ENCODE peak calls at places on chromosomes 7 and 10, in nine cellular contexts. One of them, this sample, is unnamed.

GRCh38 chr7:155746188-155746587 is 66.1 kb downstream of the SHH start:
- DNase-seq in skeletal muscle cell: no peak
- DNase-seq in brain microvascular endothelial cell: no peak
- DNase-seq in stimulated activated CD8-positive, alpha-beta memory T cell treated with anti-CD3 and anti-CD28 coated beads, Interleukin-7, amount 100 ng/mL, for 4 hours: no peak
- DNase-seq in hippocampal formation: no peak
- DNase-seq in hypothalamus: no peak
- DNase-seq in dermis microvascular lymphatic vessel endothelial cell: no peak
- DNase-seq in D341Med: no peak
- DNase-seq in A172: no peak
- DNase-seq in this sample: no peak

GRCh38 chr7:148882668-148883232 is 1.3 kb downstream of the EZH2 start:
- DNase-seq in skeletal muscle cell: no peak
- DNase-seq in brain microvascular endothelial cell: no peak
- DNase-seq in stimulated activated CD8-positive, alpha-beta memory T cell treated with anti-CD3 and anti-CD28 coated beads, Interleukin-7, amount 100 ng/mL, for 4 hours: no peak
- DNase-seq in hippocampal formation: no peak
- DNase-seq in hypothalamus: no peak
- DNase-seq in dermis microvascular lymphatic vessel endothelial cell: peak; percentile 18
- DNase-seq in D341Med: no peak
- DNase-seq in A172: peak; percentile 9
- DNase-seq in this sample: no peak

GRCh38 chr10:124996854-124997215 is 54.9 kb downstream of the ZRANB1 start:
- DNase-seq in skeletal muscle cell: no peak
- DNase-seq in brain microvascular endothelial cell: no peak
- DNase-seq in stimulated activated CD8-positive, alpha-beta memory T cell treated with anti-CD3 and anti-CD28 coated beads, Interleukin-7, amount 100 ng/mL, for 4 hours: no peak
- DNase-seq in hippocampal formation: no peak
- DNase-seq in hypothalamus: no peak
- DNase-seq in dermis microvascular lymphatic vessel endothelial cell: no peak
- DNase-seq in D341Med: no peak
- DNase-seq in A172: no peak
- DNase-seq in this sample: no peak

GRCh38 chr10:8787649-8788048 is 733.2 kb downstream of the GATA3 start:
- DNase-seq in skeletal muscle cell: no peak
- DNase-seq in brain microvascular endothelial cell: no peak
- DNase-seq in stimulated activated CD8-positive, alpha-beta memory T cell treated with anti-CD3 and anti-CD28 coated beads, Interleukin-7, amount 100 ng/mL, for 4 hours: no peak
- DNase-seq in hippocampal formation: no peak
- DNase-seq in hypothalamus: no peak
- DNase-seq in dermis microvascular lymphatic vessel endothelial cell: no peak
- DNase-seq in D341Med: no peak
- DNase-seq in A172: no peak
- DNase-seq in this sample: no peak

GRCh38 chr7:76071316-76072242 is 23.7 kb downstream of the MDH2 start:
- DNase-seq in skeletal muscle cell: no peak
- DNase-seq in brain microvascular endothelial cell: no peak
- DNase-seq in stimulated activated CD8-positive, alpha-beta memory T cell treated with anti-CD3 and anti-CD28 coated beads, Interleukin-7, amount 100 ng/mL, for 4 hours: no peak
- DNase-seq in hippocampal formation: no peak
- DNase-seq in hypothalamus: no peak
- DNase-seq in dermis microvascular lymphatic vessel endothelial cell: no peak
- DNase-seq in D341Med: no peak
- DNase-seq in A172: no peak
- DNase-seq in this sample: no peak

GRCh38 chr7:50502947-50503346 is 52.8 kb upstream of the FIGNL1 start:
- DNase-seq in skeletal muscle cell: no peak
- DNase-seq in brain microvascular endothelial cell: no peak
- DNase-seq in stimulated activated CD8-positive, alpha-beta memory T cell treated with anti-CD3 and anti-CD28 coated beads, Interleukin-7, amount 100 ng/mL, for 4 hours: no peak
- DNase-seq in hippocampal formation: no peak
- DNase-seq in hypothalamus: no peak
- DNase-seq in dermis microvascular lymphatic vessel endothelial cell: no peak
- DNase-seq in D341Med: no peak
- DNase-seq in A172: no peak
- DNase-seq in this sample: no peak

GRCh38 chr7:27147211-27148030 is at the start of gene HOXA6:
- DNase-seq in skeletal muscle cell: no peak
- DNase-seq in brain microvascular endothelial cell: no peak
- DNase-seq in stimulated activated CD8-positive, alpha-beta memory T cell treated with anti-CD3 and anti-CD28 coated beads, Interleukin-7, amount 100 ng/mL, for 4 hours: no peak
- DNase-seq in hippocampal formation: no peak
- DNase-seq in hypothalamus: no peak
- DNase-seq in dermis microvascular lymphatic vessel endothelial cell: peak; percentile 62
- DNase-seq in D341Med: peak; percentile 37
- DNase-seq in A172: no peak
- DNase-seq in this sample: no peak

GRCh38 chr7:81574723-81575326 is 195.0 kb downstream of the HGF start:
- DNase-seq in skeletal muscle cell: no peak
- DNase-seq in brain microvascular endothelial cell: peak; percentile 66
- DNase-seq in stimulated activated CD8-positive, alpha-beta memory T cell treated with anti-CD3 and anti-CD28 coated beads, Interleukin-7, amount 100 ng/mL, for 4 hours: no peak
- DNase-seq in hippocampal formation: no peak
- DNase-seq in hypothalamus: no peak
- DNase-seq in dermis microvascular lymphatic vessel endothelial cell: no peak
- DNase-seq in D341Med: no peak
- DNase-seq in A172: no peak
- DNase-seq in this sample: no peak

GRCh38 chr10:97780991-97781540 is 9.3 kb upstream of the SFRP5 start:
- DNase-seq in skeletal muscle cell: no peak
- DNase-seq in brain microvascular endothelial cell: no peak
- DNase-seq in stimulated activated CD8-positive, alpha-beta memory T cell treated with anti-CD3 and anti-CD28 coated beads, Interleukin-7, amount 100 ng/mL, for 4 hours: no peak
- DNase-seq in hippocampal formation: no peak
- DNase-seq in hypothalamus: no peak
- DNase-seq in dermis microvascular lymphatic vessel endothelial cell: no peak
- DNase-seq in D341Med: no peak
- DNase-seq in A172: no peak
- DNase-seq in this sample: no peak

GRCh38 chr10:50946991-50947781 is 61.8 kb upstream of the A1CF start:
- DNase-seq in skeletal muscle cell: no peak
- DNase-seq in brain microvascular endothelial cell: peak; percentile 47
- DNase-seq in stimulated activated CD8-positive, alpha-beta memory T cell treated with anti-CD3 and anti-CD28 coated beads, Interleukin-7, amount 100 ng/mL, for 4 hours: no peak
- DNase-seq in hippocampal formation: no peak
- DNase-seq in hypothalamus: no peak
- DNase-seq in dermis microvascular lymphatic vessel endothelial cell: no peak
- DNase-seq in D341Med: no peak
- DNase-seq in A172: no peak
- DNase-seq in this sample: no peak

GRCh38 chr10:94225589-94225988 is 137.2 kb downstream of the NOC3L start:
- DNase-seq in skeletal muscle cell: no peak
- DNase-seq in brain microvascular endothelial cell: no peak
- DNase-seq in stimulated activated CD8-positive, alpha-beta memory T cell treated with anti-CD3 and anti-CD28 coated beads, Interleukin-7, amount 100 ng/mL, for 4 hours: no peak
- DNase-seq in hippocampal formation: no peak
- DNase-seq in hypothalamus: no peak
- DNase-seq in dermis microvascular lymphatic vessel endothelial cell: peak; percentile 54
- DNase-seq in D341Med: no peak
- DNase-seq in A172: peak; percentile 8
- DNase-seq in this sample: no peak

GRCh38 chr7:106583133-106583532 is 77.8 kb downstream of the CCDC71L start:
- DNase-seq in skeletal muscle cell: peak; percentile 67
- DNase-seq in brain microvascular endothelial cell: no peak
- DNase-seq in stimulated activated CD8-positive, alpha-beta memory T cell treated with anti-CD3 and anti-CD28 coated beads, Interleukin-7, amount 100 ng/mL, for 4 hours: no peak
- DNase-seq in hippocampal formation: no peak
- DNase-seq in hypothalamus: no peak
- DNase-seq in dermis microvascular lymphatic vessel endothelial cell: no peak
- DNase-seq in D341Med: no peak
- DNase-seq in A172: no peak
- DNase-seq in this sample: no peak

GRCh38 chr10:26574783-26575182 is 122.7 kb upstream of the PDSS1 start:
- DNase-seq in skeletal muscle cell: no peak
- DNase-seq in brain microvascular endothelial cell: no peak
- DNase-seq in stimulated activated CD8-positive, alpha-beta memory T cell treated with anti-CD3 and anti-CD28 coated beads, Interleukin-7, amount 100 ng/mL, for 4 hours: no peak
- DNase-seq in hippocampal formation: no peak
- DNase-seq in hypothalamus: no peak
- DNase-seq in dermis microvascular lymphatic vessel endothelial cell: no peak
- DNase-seq in D341Med: no peak
- DNase-seq in A172: no peak
- DNase-seq in this sample: no peak

GRCh38 chr10:35492387-35493195 is 112.5 kb upstream of the GJD4 start:
- DNase-seq in skeletal muscle cell: no peak
- DNase-seq in brain microvascular endothelial cell: no peak
- DNase-seq in stimulated activated CD8-positive, alpha-beta memory T cell treated with anti-CD3 and anti-CD28 coated beads, Interleukin-7, amount 100 ng/mL, for 4 hours: no peak
- DNase-seq in hippocampal formation: no peak
- DNase-seq in hypothalamus: no peak
- DNase-seq in dermis microvascular lymphatic vessel endothelial cell: no peak
- DNase-seq in D341Med: no peak
- DNase-seq in A172: no peak
- DNase-seq in this sample: no peak

GRCh38 chr10:62732841-62733653 is 71.5 kb upstream of the ADO start:
- DNase-seq in skeletal muscle cell: peak; percentile 53
- DNase-seq in brain microvascular endothelial cell: peak; percentile 44
- DNase-seq in stimulated activated CD8-positive, alpha-beta memory T cell treated with anti-CD3 and anti-CD28 coated beads, Interleukin-7, amount 100 ng/mL, for 4 hours: peak; percentile 58
- DNase-seq in hippocampal formation: no peak
- DNase-seq in hypothalamus: no peak
- DNase-seq in dermis microvascular lymphatic vessel endothelial cell: no peak
- DNase-seq in D341Med: no peak
- DNase-seq in A172: peak; percentile 92
- DNase-seq in this sample: peak; percentile 46

GRCh38 chr10:89175821-89176220 is 31.3 kb downstream of the CH25H start:
- DNase-seq in skeletal muscle cell: no peak
- DNase-seq in brain microvascular endothelial cell: no peak
- DNase-seq in stimulated activated CD8-positive, alpha-beta memory T cell treated with anti-CD3 and anti-CD28 coated beads, Interleukin-7, amount 100 ng/mL, for 4 hours: no peak
- DNase-seq in hippocampal formation: no peak
- DNase-seq in hypothalamus: no peak
- DNase-seq in dermis microvascular lymphatic vessel endothelial cell: no peak
- DNase-seq in D341Med: no peak
- DNase-seq in A172: no peak
- DNase-seq in this sample: no peak

GRCh38 chr10:11551915-11552602 is 59.4 kb downstream of the USP6NL start:
- DNase-seq in skeletal muscle cell: peak; percentile 78
- DNase-seq in brain microvascular endothelial cell: peak; percentile 83
- DNase-seq in stimulated activated CD8-positive, alpha-beta memory T cell treated with anti-CD3 and anti-CD28 coated beads, Interleukin-7, amount 100 ng/mL, for 4 hours: no peak
- DNase-seq in hippocampal formation: no peak
- DNase-seq in hypothalamus: no peak
- DNase-seq in dermis microvascular lymphatic vessel endothelial cell: peak; percentile 93
- DNase-seq in D341Med: no peak
- DNase-seq in A172: peak; percentile 89
- DNase-seq in this sample: no peak

GRCh38 chr10:63355682-63356081 is 110.1 kb downstream of the JMJD1C start:
- DNase-seq in skeletal muscle cell: no peak
- DNase-seq in brain microvascular endothelial cell: no peak
- DNase-seq in stimulated activated CD8-positive, alpha-beta memory T cell treated with anti-CD3 and anti-CD28 coated beads, Interleukin-7, amount 100 ng/mL, for 4 hours: no peak
- DNase-seq in hippocampal formation: no peak
- DNase-seq in hypothalamus: no peak
- DNase-seq in dermis microvascular lymphatic vessel endothelial cell: no peak
- DNase-seq in D341Med: no peak
- DNase-seq in A172: no peak
- DNase-seq in this sample: no peak

GRCh38 chr7:122887198-122887597 is 938 bp upstream of the CADPS2 start:
- DNase-seq in skeletal muscle cell: peak; percentile 14
- DNase-seq in brain microvascular endothelial cell: peak; percentile 82
- DNase-seq in stimulated activated CD8-positive, alpha-beta memory T cell treated with anti-CD3 and anti-CD28 coated beads, Interleukin-7, amount 100 ng/mL, for 4 hours: no peak
- DNase-seq in hippocampal formation: peak; percentile 53
- DNase-seq in hypothalamus: peak; percentile 4
- DNase-seq in dermis microvascular lymphatic vessel endothelial cell: peak; percentile 85
- DNase-seq in D341Med: peak; percentile 19
- DNase-seq in A172: no peak
- DNase-seq in this sample: no peak

GRCh38 chr7:1532456-1533254 is 2.2 kb downstream of the MAFK start:
- DNase-seq in skeletal muscle cell: peak; percentile 75
- DNase-seq in brain microvascular endothelial cell: peak; percentile 91
- DNase-seq in stimulated activated CD8-positive, alpha-beta memory T cell treated with anti-CD3 and anti-CD28 coated beads, Interleukin-7, amount 100 ng/mL, for 4 hours: peak; percentile 28
- DNase-seq in hippocampal formation: peak; percentile 22
- DNase-seq in hypothalamus: no peak
- DNase-seq in dermis microvascular lymphatic vessel endothelial cell: peak; percentile 97
- DNase-seq in D341Med: no peak
- DNase-seq in A172: peak; percentile 98
- DNase-seq in this sample: no peak

GRCh38 chr10:129958118-129958685 is 5.9 kb downstream of the EBF3 start:
- DNase-seq in skeletal muscle cell: no peak
- DNase-seq in brain microvascular endothelial cell: no peak
- DNase-seq in stimulated activated CD8-positive, alpha-beta memory T cell treated with anti-CD3 and anti-CD28 coated beads, Interleukin-7, amount 100 ng/mL, for 4 hours: no peak
- DNase-seq in hippocampal formation: no peak
- DNase-seq in hypothalamus: no peak
- DNase-seq in dermis microvascular lymphatic vessel endothelial cell: peak; percentile 56
- DNase-seq in D341Med: no peak
- DNase-seq in A172: no peak
- DNase-seq in this sample: no peak

GRCh38 chr10:74822583-74823089 is 3.8 kb upstream of the KAT6B start:
- DNase-seq in skeletal muscle cell: peak; percentile 19
- DNase-seq in brain microvascular endothelial cell: peak; percentile 8
- DNase-seq in stimulated activated CD8-positive, alpha-beta memory T cell treated with anti-CD3 and anti-CD28 coated beads, Interleukin-7, amount 100 ng/mL, for 4 hours: no peak
- DNase-seq in hippocampal formation: no peak
- DNase-seq in hypothalamus: no peak
- DNase-seq in dermis microvascular lymphatic vessel endothelial cell: no peak
- DNase-seq in D341Med: no peak
- DNase-seq in A172: no peak
- DNase-seq in this sample: no peak

GRCh38 chr10:79156334-79157274 is 87.8 kb downstream of the ZMIZ1 start:
- DNase-seq in skeletal muscle cell: no peak
- DNase-seq in brain microvascular endothelial cell: no peak
- DNase-seq in stimulated activated CD8-positive, alpha-beta memory T cell treated with anti-CD3 and anti-CD28 coated beads, Interleukin-7, amount 100 ng/mL, for 4 hours: no peak
- DNase-seq in hippocampal formation: no peak
- DNase-seq in hypothalamus: no peak
- DNase-seq in dermis microvascular lymphatic vessel endothelial cell: no peak
- DNase-seq in D341Med: no peak
- DNase-seq in A172: no peak
- DNase-seq in this sample: no peak

GRCh38 chr10:23530079-23530478 is 91.2 kb downstream of the OTUD1 start:
- DNase-seq in skeletal muscle cell: no peak
- DNase-seq in brain microvascular endothelial cell: no peak
- DNase-seq in stimulated activated CD8-positive, alpha-beta memory T cell treated with anti-CD3 and anti-CD28 coated beads, Interleukin-7, amount 100 ng/mL, for 4 hours: no peak
- DNase-seq in hippocampal formation: no peak
- DNase-seq in hypothalamus: no peak
- DNase-seq in dermis microvascular lymphatic vessel endothelial cell: peak; percentile 19
- DNase-seq in D341Med: no peak
- DNase-seq in A172: no peak
- DNase-seq in this sample: no peak

GRCh38 chr7:93958216-93958615 is 36.7 kb downstream of the GNG11 start:
- DNase-seq in skeletal muscle cell: no peak
- DNase-seq in brain microvascular endothelial cell: no peak
- DNase-seq in stimulated activated CD8-positive, alpha-beta memory T cell treated with anti-CD3 and anti-CD28 coated beads, Interleukin-7, amount 100 ng/mL, for 4 hours: no peak
- DNase-seq in hippocampal formation: no peak
- DNase-seq in hypothalamus: no peak
- DNase-seq in dermis microvascular lymphatic vessel endothelial cell: peak; percentile 92
- DNase-seq in D341Med: no peak
- DNase-seq in A172: no peak
- DNase-seq in this sample: no peak

GRCh38 chr10:33661580-33662269 is 327.3 kb upstream of the NRP1 start:
- DNase-seq in skeletal muscle cell: peak; percentile 60
- DNase-seq in brain microvascular endothelial cell: peak; percentile 16
- DNase-seq in stimulated activated CD8-positive, alpha-beta memory T cell treated with anti-CD3 and anti-CD28 coated beads, Interleukin-7, amount 100 ng/mL, for 4 hours: no peak
- DNase-seq in hippocampal formation: peak; percentile 66
- DNase-seq in hypothalamus: peak; percentile 3
- DNase-seq in dermis microvascular lymphatic vessel endothelial cell: peak; percentile 67
- DNase-seq in D341Med: no peak
- DNase-seq in A172: peak; percentile 93
- DNase-seq in this sample: no peak

GRCh38 chr10:74213019-74213418 is 62.0 kb downstream of the ADK start:
- DNase-seq in skeletal muscle cell: no peak
- DNase-seq in brain microvascular endothelial cell: no peak
- DNase-seq in stimulated activated CD8-positive, alpha-beta memory T cell treated with anti-CD3 and anti-CD28 coated beads, Interleukin-7, amount 100 ng/mL, for 4 hours: no peak
- DNase-seq in hippocampal formation: no peak
- DNase-seq in hypothalamus: no peak
- DNase-seq in dermis microvascular lymphatic vessel endothelial cell: no peak
- DNase-seq in D341Med: no peak
- DNase-seq in A172: no peak
- DNase-seq in this sample: no peak

This sample was measured in activated B cell treated with CpG ODN at 0.5 μM for 24 hours.